ENCODE peak calls at places on chromosomes 1 and 21, in six cellular contexts. W is HFF-Myc, H is Ammon's horn, V is AG04450, G is ELF-1, P is T47D. Y is an unnamed sample.

GRCh38 chr1:33296082-33296458 is 24.8 kb downstream of the A3GALT2 start:
- DNase-seq in W (no peak), V (no peak), P (no peak), H (no peak), G (no peak), Y (no peak)

GRCh38 chr1:171226757-171227370 is 21.4 kb upstream of the FMO1 start:
- DNase-seq in V (peak), P (peak), H (peak), W (no peak), G (peak), Y (no peak)

GRCh38 chr1:53530550-53530949 is 71.4 kb downstream of the DMRTB1 start:
- DNase-seq in W (no peak), G (no peak), H (no peak), P (no peak), V (no peak), Y (no peak)

GRCh38 chr1:67833595-67833926 is 294 bp upstream of the GNG12 start:
- DNase-seq in H (no peak), G (no peak), W (no peak), P (peak), V (no peak), Y (no peak)

GRCh38 chr1:211610779-211611556 is 32.0 kb upstream of the SLC30A1 start:
- DNase-seq in G (no peak), V (no peak), W (no peak), P (no peak), H (peak), Y (no peak)

GRCh38 chr1:206108635-206109034 is 8.6 kb downstream of the AVPR1B start:
- DNase-seq in G (no peak), W (no peak), P (no peak), H (no peak), V (no peak), Y (no peak)

GRCh38 chr21:29661672-29662442 is 277.9 kb downstream of the GRIK1 start:
- DNase-seq in P (no peak), V (no peak), G (no peak), H (no peak), W (no peak), Y (no peak)

GRCh38 chr1:91596474-91596873 is 95.8 kb downstream of the CDC7 start:
- DNase-seq in V (no peak), H (no peak), W (no peak), P (no peak), G (no peak), Y (no peak)

GRCh38 chr1:110875216-110875731 is 2.3 kb downstream of the CD53 start:
- DNase-seq in W (no peak), G (no peak), P (no peak), V (no peak), H (peak), Y (no peak)

GRCh38 chr1:215824245-215824644 is 257.1 kb downstream of the KCTD3 start:
- DNase-seq in P (no peak), V (no peak), G (peak), H (no peak), W (no peak), Y (no peak)

GRCh38 chr1:71502026-71502425 is 421.2 kb upstream of the ZRANB2 start:
- DNase-seq in W (no peak), V (no peak), P (no peak), H (no peak), G (no peak), Y (no peak)

GRCh38 chr1:119987112-119987511 is 82.3 kb downstream of the NOTCH2 start:
- DNase-seq in V (peak), H (no peak), W (peak), G (no peak), P (no peak), Y (peak)

GRCh38 chr1:26358411-26359384 is 4.8 kb upstream of the CRYBG2 start:
- DNase-seq in H (no peak), V (no peak), P (no peak), G (peak), W (no peak), Y (no peak)

GRCh38 chr1:92961896-92962752 is 862 bp upstream of the DIPK1A start:
- DNase-seq in V (no peak), P (no peak), H (no peak), W (no peak), G (peak), Y (peak)

GRCh38 chr1:61079898-61080336 is 2.4 kb upstream of the NFIA start:
- DNase-seq in W (peak), G (peak), P (no peak), H (peak), V (peak), Y (no peak)

GRCh38 chr1:151994956-151995355 is 1.3 kb upstream of the S100A10 start:
- DNase-seq in W (peak), H (no peak), G (peak), P (no peak), V (peak), Y (peak)

GRCh38 chr1:68011786-68012375 is 38.5 kb downstream of the DIRAS3 start:
- DNase-seq in P (no peak), G (no peak), H (no peak), W (no peak), V (no peak), Y (no peak)

Y was measured in HS-27A.